ENCODE peak calls at places on chromosomes 5 and 9, in four cellular contexts. One of them, this sample, is unnamed.

GRCh38 chr9:36748322-36748899 is 175.7 kb downstream of the MELK start:
- DNase-seq in tibial artery: no peak
- DNase-seq in BJ: no peak
- DNase-seq in thoracic aorta: no peak
- DNase-seq in this sample: no peak

GRCh38 chr9:97853844-97854695 is 1.0 kb downstream of the FOXE1 start:
- DNase-seq in BJ: no peak
- DNase-seq in thoracic aorta: no peak
- DNase-seq in tibial artery: no peak
- DNase-seq in this sample: peak; percentile 80

GRCh38 chr5:158468444-158468843 is 609.5 kb upstream of the CLINT1 start:
- DNase-seq in thoracic aorta: no peak
- DNase-seq in tibial artery: no peak
- DNase-seq in BJ: no peak
- DNase-seq in this sample: no peak

GRCh38 chr5:138654281-138654867 is 79.2 kb upstream of the HSPA9 start:
- DNase-seq in BJ: no peak
- DNase-seq in thoracic aorta: no peak
- DNase-seq in tibial artery: no peak
- DNase-seq in this sample: peak; percentile 38

GRCh38 chr5:150789943-150790611 is 11.5 kb downstream of the SMIM3 start:
- DNase-seq in tibial artery: peak; percentile 67
- DNase-seq in thoracic aorta: peak; percentile 34
- DNase-seq in BJ: peak; percentile 92
- DNase-seq in this sample: no peak

GRCh38 chr5:170315154-170315553 is 17.6 kb upstream of the LCP2 start:
- DNase-seq in tibial artery: peak; percentile 88
- DNase-seq in BJ: no peak
- DNase-seq in thoracic aorta: peak; percentile 45
- DNase-seq in this sample: peak; percentile 30

GRCh38 chr5:10607666-10608442 is 44.0 kb downstream of the ANKRD33B start:
- DNase-seq in tibial artery: peak; percentile 85
- DNase-seq in thoracic aorta: no peak
- DNase-seq in BJ: no peak
- DNase-seq in this sample: no peak

GRCh38 chr5:67983251-67983941 is 232.2 kb upstream of the PIK3R1 start:
- DNase-seq in tibial artery: no peak
- DNase-seq in thoracic aorta: no peak
- DNase-seq in BJ: peak; percentile 82
- DNase-seq in this sample: no peak

GRCh38 chr5:154767537-154767936 is 12.4 kb downstream of the LARP1 start:
- DNase-seq in BJ: no peak
- DNase-seq in thoracic aorta: no peak
- DNase-seq in tibial artery: no peak
- DNase-seq in this sample: no peak

GRCh38 chr9:16154570-16155078 is 601.8 kb downstream of the CCDC171 start:
- DNase-seq in tibial artery: peak; percentile 36
- DNase-seq in BJ: no peak
- DNase-seq in thoracic aorta: no peak
- DNase-seq in this sample: peak; percentile 85

GRCh38 chr5:180785794-180786221 is 16.8 kb downstream of the MGAT1 start:
- DNase-seq in thoracic aorta: no peak
- DNase-seq in BJ: peak; percentile 50
- DNase-seq in tibial artery: no peak
- DNase-seq in this sample: no peak

GRCh38 chr5:139861021-139861888 is 65.6 kb downstream of the PSD2 start:
- DNase-seq in thoracic aorta: no peak
- DNase-seq in BJ: no peak
- DNase-seq in tibial artery: no peak
- DNase-seq in this sample: no peak

GRCh38 chr9:38107811-38108304 is 38.8 kb upstream of the SHB start:
- DNase-seq in BJ: no peak
- DNase-seq in thoracic aorta: no peak
- DNase-seq in tibial artery: no peak
- DNase-seq in this sample: no peak

GRCh38 chr5:143126121-143127019 is 277.1 kb downstream of the NR3C1 start:
- DNase-seq in tibial artery: no peak
- DNase-seq in BJ: no peak
- DNase-seq in thoracic aorta: no peak
- DNase-seq in this sample: no peak

GRCh38 chr9:88534456-88535225 is at the start of gene NXNL2:
- DNase-seq in BJ: peak; percentile 50
- DNase-seq in thoracic aorta: peak; percentile 36
- DNase-seq in tibial artery: peak; percentile 77
- DNase-seq in this sample: peak; percentile 84

GRCh38 chr5:27315541-27316282 is 277.3 kb upstream of the CDH9 start:
- DNase-seq in BJ: peak; percentile 37
- DNase-seq in tibial artery: no peak
- DNase-seq in thoracic aorta: no peak
- DNase-seq in this sample: no peak

GRCh38 chr5:115069087-115069968 is 100.4 kb downstream of the TRIM36 start:
- DNase-seq in thoracic aorta: no peak
- DNase-seq in BJ: no peak
- DNase-seq in tibial artery: peak; percentile 25
- DNase-seq in this sample: peak; percentile 40

GRCh38 chr9:26524225-26524624 is 368.4 kb downstream of the CAAP1 start:
- DNase-seq in tibial artery: no peak
- DNase-seq in thoracic aorta: peak; percentile 32
- DNase-seq in BJ: no peak
- DNase-seq in this sample: no peak

GRCh38 chr9:93965830-93966577 is 10.8 kb upstream of the BARX1 start:
- DNase-seq in tibial artery: no peak
- DNase-seq in BJ: no peak
- DNase-seq in thoracic aorta: no peak
- DNase-seq in this sample: no peak

GRCh38 chr5:136033848-136034247 is 5.1 kb downstream of the TGFBI start:
- DNase-seq in BJ: no peak
- DNase-seq in tibial artery: peak; percentile 16
- DNase-seq in thoracic aorta: no peak
- DNase-seq in this sample: no peak

GRCh38 chr5:74408150-74409043 is 232.1 kb downstream of the ENC1 start:
- DNase-seq in tibial artery: no peak
- DNase-seq in thoracic aorta: no peak
- DNase-seq in BJ: no peak
- DNase-seq in this sample: no peak

GRCh38 chr9:125177888-125178287 is 11.7 kb downstream of the PPP6C start:
- DNase-seq in tibial artery: no peak
- DNase-seq in BJ: no peak
- DNase-seq in thoracic aorta: no peak
- DNase-seq in this sample: no peak

GRCh38 chr5:93359296-93359957 is 221.6 kb downstream of the NR2F1-AS1 start:
- DNase-seq in tibial artery: no peak
- DNase-seq in BJ: no peak
- DNase-seq in thoracic aorta: no peak
- DNase-seq in this sample: no peak

GRCh38 chr5:33488558-33489355 is 48.0 kb downstream of the TARS1 start:
- DNase-seq in tibial artery: no peak
- DNase-seq in thoracic aorta: no peak
- DNase-seq in BJ: no peak
- DNase-seq in this sample: no peak

GRCh38 chr5:33487256-33487655 is 46.5 kb downstream of the TARS1 start:
- DNase-seq in thoracic aorta: no peak
- DNase-seq in tibial artery: no peak
- DNase-seq in BJ: no peak
- DNase-seq in this sample: no peak

GRCh38 chr5:33491941-33492340 is 51.2 kb downstream of the TARS1 start:
- DNase-seq in BJ: peak; percentile 24
- DNase-seq in thoracic aorta: no peak
- DNase-seq in tibial artery: no peak
- DNase-seq in this sample: no peak

GRCh38 chr5:33489481-33490067 is 48.8 kb downstream of the TARS1 start:
- DNase-seq in tibial artery: no peak
- DNase-seq in BJ: no peak
- DNase-seq in thoracic aorta: no peak
- DNase-seq in this sample: no peak

GRCh38 chr5:33490071-33490665 is 49.4 kb downstream of the TARS1 start:
- DNase-seq in BJ: no peak
- DNase-seq in thoracic aorta: no peak
- DNase-seq in tibial artery: no peak
- DNase-seq in this sample: no peak
- TF ChIP-seq CTCF in BJ: no peak
- TF ChIP-seq CTCF in thoracic aorta: no peak
- TF ChIP-seq CTCF in tibial artery: no peak
- TF ChIP-seq CTCF in this sample: no peak

GRCh38 chr9:21812945-21813568 is 10.6 kb downstream of the MTAP start:
- DNase-seq in thoracic aorta: no peak
- DNase-seq in tibial artery: peak; percentile 54
- DNase-seq in BJ: no peak
- DNase-seq in this sample: peak; percentile 82
- TF ChIP-seq CTCF in thoracic aorta: peak; percentile 69
- TF ChIP-seq CTCF in tibial artery: peak; percentile 72
- TF ChIP-seq CTCF in BJ: peak; percentile 84
- TF ChIP-seq CTCF in this sample: peak; percentile 88

GRCh38 chr9:133943036-133943780 is 48.9 kb downstream of the VAV2 start:
- DNase-seq in tibial artery: no peak
- DNase-seq in thoracic aorta: no peak
- DNase-seq in BJ: no peak
- DNase-seq in this sample: no peak

GRCh38 chr9:133943781-133944745 is 48.1 kb downstream of the VAV2 start:
- DNase-seq in tibial artery: no peak
- DNase-seq in BJ: no peak
- DNase-seq in thoracic aorta: no peak
- DNase-seq in this sample: no peak

GRCh38 chr9:133945314-133945975 is 46.7 kb downstream of the VAV2 start:
- DNase-seq in tibial artery: no peak
- DNase-seq in BJ: no peak
- DNase-seq in thoracic aorta: no peak
- DNase-seq in this sample: no peak

GRCh38 chr9:133945977-133946753 is 46.0 kb downstream of the VAV2 start:
- DNase-seq in thoracic aorta: no peak
- DNase-seq in tibial artery: no peak
- DNase-seq in BJ: no peak
- DNase-seq in this sample: no peak

GRCh38 chr9:133944746-133945135 is 47.4 kb downstream of the VAV2 start:
- DNase-seq in BJ: no peak
- DNase-seq in tibial artery: peak; percentile 48
- DNase-seq in thoracic aorta: no peak
- DNase-seq in this sample: no peak
- TF ChIP-seq CTCF in BJ: no peak
- TF ChIP-seq CTCF in tibial artery: no peak
- TF ChIP-seq CTCF in thoracic aorta: no peak
- TF ChIP-seq CTCF in this sample: no peak

GRCh38 chr5:58462623-58463230 is 2.8 kb upstream of the PLK2 start:
- DNase-seq in BJ: no peak
- DNase-seq in thoracic aorta: no peak
- DNase-seq in tibial artery: peak; percentile 28
- DNase-seq in this sample: no peak
- TF ChIP-seq CTCF in BJ: peak; percentile 39
- TF ChIP-seq CTCF in thoracic aorta: peak; percentile 65
- TF ChIP-seq CTCF in tibial artery: peak; percentile 51
- TF ChIP-seq CTCF in this sample: peak; percentile 75

This sample was measured in glutamatergic neuron.